ENCODE peak calls at places on chromosome 21, in nine cellular contexts. G is stomach, L is GM12891, X is suprapubic skin, M is upper lobe of left lung, F is Panc1, C is K562, O is prostate gland, Y is GM12892. B is an unnamed sample.

GRCh38 chr21:37769656-37770055 is 146.6 kb downstream of the KCNJ6 start:
- DNase-seq in M (no peak), G (no peak), F (no peak), C (no peak), X (no peak), O (no peak), Y (no peak), L (no peak), B (no peak)

GRCh38 chr21:36437745-36438128 is 42.2 kb downstream of the CLDN14 start:
- DNase-seq in X (no peak), O (no peak), L (no peak), F (no peak), M (no peak), Y (no peak), C (peak), G (peak), B (no peak)

GRCh38 chr21:24895885-24896734 is 711.2 kb downstream of the MRPL39 start:
- DNase-seq in F (no peak), Y (no peak), O (peak), X (no peak), C (peak), L (no peak), M (no peak), G (peak), B (no peak)

GRCh38 chr21:30580132-30580531 is 10.1 kb downstream of the KRTAP22-2 start:
- DNase-seq in C (no peak), F (no peak), Y (no peak), O (peak), G (no peak), X (no peak), M (no peak), L (no peak), B (no peak)

GRCh38 chr21:35254006-35254751 is 205.1 kb upstream of the RUNX1 start:
- DNase-seq in Y (no peak), O (peak), G (no peak), C (no peak), F (no peak), L (no peak), M (no peak), X (no peak), B (no peak)

GRCh38 chr21:40117236-40117635 is 250.0 kb downstream of the PCP4 start:
- DNase-seq in L (no peak), F (no peak), C (no peak), X (no peak), G (no peak), M (no peak), O (no peak), Y (no peak), B (no peak)

GRCh38 chr21:32800056-32800455 is 28.5 kb upstream of the PAXBP1 start:
- DNase-seq in F (no peak), L (no peak), M (no peak), O (no peak), X (no peak), Y (no peak), G (no peak), C (no peak), B (no peak)

GRCh38 chr21:26169611-26170470 is 729 bp downstream of the APP start:
- DNase-seq in F (no peak), X (peak), C (no peak), L (peak), Y (peak), O (peak), M (peak), G (peak), B (peak)

GRCh38 chr21:17083084-17083483 is 429.8 kb upstream of the CXADR start:
- DNase-seq in O (no peak), Y (no peak), L (no peak), F (no peak), G (no peak), X (no peak), C (no peak), M (no peak), B (no peak)

GRCh38 chr21:27275294-27275927 is 308.5 kb upstream of the ADAMTS5 start:
- DNase-seq in C (no peak), O (no peak), M (no peak), X (no peak), L (no peak), G (no peak), F (no peak), Y (no peak), B (no peak)

GRCh38 chr21:40793057-40793456 is 53.9 kb downstream of the DSCAM start:
- DNase-seq in O (no peak), M (no peak), G (no peak), C (no peak), L (no peak), Y (no peak), X (no peak), F (no peak), B (no peak)

GRCh38 chr21:25385912-25386474 is 221.3 kb downstream of the MRPL39 start:
- DNase-seq in L (no peak), Y (no peak), O (peak), X (no peak), F (peak), G (peak), M (no peak), C (peak), B (no peak)

GRCh38 chr21:35046880-35047229 is 2.2 kb downstream of the RUNX1 start:
- DNase-seq in G (no peak), F (no peak), Y (no peak), M (peak), X (no peak), O (no peak), L (no peak), C (no peak), B (no peak)

GRCh38 chr21:16468191-16468590 is 738.4 kb downstream of the USP25 start:
- DNase-seq in L (no peak), O (no peak), G (no peak), X (no peak), C (no peak), M (no peak), F (no peak), Y (no peak), B (no peak)

GRCh38 chr21:32940079-32941014 is 85.4 kb upstream of the OLIG2 start:
- DNase-seq in M (peak), G (peak), X (no peak), O (peak), F (peak), C (peak), Y (no peak), L (no peak), B (no peak)

GRCh38 chr21:25573409-25574206 is 33.7 kb downstream of the MRPL39 start:
- DNase-seq in M (no peak), C (peak), Y (no peak), O (no peak), G (no peak), X (no peak), L (no peak), F (peak), B (no peak)

DNA sequence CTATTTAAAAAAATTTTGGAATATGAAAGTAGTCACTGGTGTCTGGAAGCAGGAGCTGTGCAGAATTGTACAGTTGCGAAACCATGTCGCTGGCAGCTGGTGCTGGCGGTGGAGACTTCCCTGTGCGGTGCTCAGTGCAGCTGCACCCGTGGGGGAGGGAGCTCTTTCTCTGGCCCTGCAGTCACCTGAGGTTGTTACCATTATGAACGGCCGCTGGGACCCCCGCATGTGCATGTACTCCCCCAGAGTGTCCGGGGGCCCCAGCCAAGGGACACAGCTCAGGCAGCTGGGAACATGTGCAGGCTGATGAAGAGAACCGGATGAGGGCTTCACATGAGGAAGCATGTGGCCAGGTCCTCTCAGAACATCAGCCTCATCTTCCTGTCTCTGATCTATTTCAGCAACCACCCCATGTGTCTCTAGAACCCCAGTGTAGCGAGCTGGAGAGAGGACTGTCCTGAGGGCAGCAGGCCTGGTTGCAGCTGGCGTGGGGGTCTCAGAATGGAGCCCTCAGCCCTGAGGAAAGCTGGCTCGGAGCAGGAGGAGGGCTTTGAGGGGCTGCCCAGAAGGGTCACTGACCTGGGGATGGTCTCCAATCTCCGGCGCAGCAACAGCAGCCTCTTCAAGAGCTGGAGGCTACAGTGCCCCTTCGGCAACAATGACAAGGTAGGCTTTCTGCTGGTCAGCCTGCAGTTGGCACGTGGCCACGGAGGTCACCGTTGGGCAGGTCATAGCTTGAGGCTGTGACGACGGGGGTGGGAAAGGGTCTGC is at the start of gene TRPM2:
- DNase-seq in O (no peak), Y (no peak), F (no peak), L (peak), X (peak), C (no peak), M (peak), G (peak), B (no peak)
- TF ChIP-seq POLR2AphosphoS5 in O (no peak), Y (no peak), F (no peak), L (no peak), X (no peak), C (no peak), M (no peak), G (no peak), B (no peak)

GRCh38 chr21:41836166-41837015 is 42.8 kb downstream of the PRDM15 start:
- DNase-seq in G (no peak), L (no peak), O (no peak), F (no peak), M (no peak), C (no peak), Y (no peak), X (no peak), B (no peak)

GRCh38 chr21:41835711-41836154 is 43.4 kb downstream of the PRDM15 start:
- DNase-seq in C (peak), Y (no peak), X (no peak), O (no peak), L (no peak), G (no peak), F (no peak), M (no peak), B (no peak)

GRCh38 chr21:41837756-41838297 is 41.3 kb downstream of the PRDM15 start:
- DNase-seq in F (no peak), X (no peak), L (no peak), O (no peak), M (no peak), Y (no peak), C (no peak), G (no peak), B (no peak)

GRCh38 chr21:41840880-41841279 is 38.3 kb downstream of the PRDM15 start:
- DNase-seq in M (no peak), X (no peak), F (no peak), Y (no peak), G (no peak), O (no peak), C (no peak), L (no peak), B (no peak)

GRCh38 chr21:41839387-41840000 is 39.6 kb downstream of the PRDM15 start:
- DNase-seq in Y (no peak), F (no peak), X (no peak), G (no peak), M (no peak), C (no peak), L (no peak), O (no peak), B (no peak)
- TF ChIP-seq POLR2AphosphoS5 in Y (no peak), F (no peak), X (no peak), G (no peak), M (no peak), C (no peak), L (no peak), O (no peak), B (no peak)

DNA sequence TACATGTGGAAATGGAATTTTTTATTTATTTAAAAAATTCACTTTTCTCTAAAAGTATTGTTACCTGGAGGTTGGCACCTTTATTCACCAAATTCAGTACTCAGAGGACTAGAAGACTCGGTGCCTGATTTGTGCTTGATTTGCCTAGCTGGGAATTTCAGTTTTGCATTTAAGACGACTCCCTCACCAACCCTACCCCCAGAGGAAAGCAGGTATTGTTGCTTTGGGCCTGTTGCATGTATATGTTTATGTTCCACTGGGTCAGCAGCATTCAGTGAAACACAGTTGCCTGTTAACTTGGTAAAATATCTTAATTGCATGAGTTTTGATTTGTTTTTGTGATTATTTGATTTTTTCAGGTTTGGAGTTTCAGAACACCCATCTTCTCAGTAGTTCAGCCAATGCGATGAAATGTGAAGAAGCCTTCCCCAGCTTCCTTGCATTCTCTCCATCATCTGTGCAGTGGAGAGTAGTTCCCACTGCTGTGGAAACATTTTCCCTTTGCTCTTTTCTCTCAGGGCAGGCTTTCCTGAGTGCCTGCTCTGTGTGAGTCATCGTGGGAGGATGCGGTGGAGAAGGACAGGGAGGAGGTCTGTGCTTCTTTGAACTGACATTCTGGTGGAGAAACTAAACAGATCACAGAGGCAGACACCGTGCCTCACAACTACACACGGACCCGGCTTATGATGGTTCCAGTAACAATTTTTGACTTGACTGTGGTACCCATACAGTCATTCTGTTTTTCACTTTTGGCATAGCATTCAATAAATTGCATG is 6.4 kb downstream of the ADARB1 start:
- DNase-seq in C (no peak), M (no peak), G (no peak), Y (no peak), O (no peak), F (no peak), X (no peak), L (no peak), B (no peak)
- TF ChIP-seq POLR2AphosphoS5 in C (no peak), M (no peak), G (peak), Y (no peak), O (no peak), F (no peak), X (no peak), L (no peak), B (no peak)

GRCh38 chr21:44301093-44301492 is 1.2 kb downstream of the PFKL start:
- DNase-seq in O (no peak), Y (no peak), G (no peak), M (no peak), F (no peak), X (no peak), L (no peak), C (no peak), B (no peak)

GRCh38 chr21:44300262-44300959 is 558 bp downstream of the PFKL start:
- DNase-seq in M (peak), G (peak), X (peak), C (peak), L (peak), Y (peak), O (peak), F (no peak), B (peak)

GRCh38 chr21:44299085-44299457 is 782 bp upstream of the PFKL start:
- DNase-seq in G (no peak), F (no peak), Y (no peak), X (no peak), L (no peak), O (no peak), M (no peak), C (no peak), B (no peak)

GRCh38 chr21:44298301-44298700 is 1.6 kb upstream of the PFKL start:
- DNase-seq in L (no peak), X (no peak), Y (no peak), F (no peak), O (no peak), C (peak), M (no peak), G (no peak), B (no peak)

DNA sequence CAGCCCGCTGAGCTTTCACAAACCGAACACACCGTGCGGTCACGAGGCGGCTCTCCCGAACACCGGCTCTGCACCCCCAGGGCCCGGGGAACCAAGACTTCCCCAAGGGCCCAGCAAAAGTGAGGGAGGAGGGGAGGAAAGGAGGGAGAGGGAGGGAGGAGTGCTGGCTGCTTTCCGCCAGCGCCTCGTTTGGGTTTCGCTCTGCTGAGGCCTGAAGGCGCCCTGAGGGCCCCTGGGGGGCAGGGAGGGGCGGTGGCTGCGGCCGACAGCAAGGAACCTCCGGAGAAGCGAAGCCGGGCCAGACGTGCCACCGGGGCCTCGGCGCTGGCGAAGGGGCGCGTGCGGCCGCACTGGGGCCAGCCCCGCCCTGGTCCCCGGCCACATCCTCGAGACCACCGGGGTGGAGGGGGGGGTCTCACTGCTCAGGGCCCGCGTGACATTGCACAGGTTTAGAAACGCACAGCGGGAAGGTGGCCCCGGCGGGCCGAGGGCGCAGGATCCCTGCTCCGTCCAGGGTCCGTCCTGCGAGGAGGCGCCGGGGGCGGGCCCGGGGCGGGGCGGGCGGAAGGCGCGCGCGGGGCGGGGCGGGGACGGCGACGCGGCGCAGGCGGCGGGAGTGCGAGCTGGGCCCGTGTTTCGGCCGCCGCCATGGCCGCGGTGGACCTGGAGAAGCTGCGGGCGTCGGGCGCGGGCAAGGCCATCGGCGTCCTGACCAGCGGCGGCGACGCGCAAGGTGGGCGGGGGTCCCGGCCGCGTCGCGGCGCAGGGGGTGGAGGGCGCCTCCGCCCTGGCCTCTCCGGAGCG is at the start of gene PFKL:
- DNase-seq in O (peak), G (peak), M (peak), L (peak), X (no peak), F (no peak), Y (peak), C (peak), B (peak)
- TF ChIP-seq POLR2AphosphoS5 in O (no peak), G (peak), M (peak), L (peak), X (no peak), F (peak), Y (no peak), C (no peak), B (peak)

DNA sequence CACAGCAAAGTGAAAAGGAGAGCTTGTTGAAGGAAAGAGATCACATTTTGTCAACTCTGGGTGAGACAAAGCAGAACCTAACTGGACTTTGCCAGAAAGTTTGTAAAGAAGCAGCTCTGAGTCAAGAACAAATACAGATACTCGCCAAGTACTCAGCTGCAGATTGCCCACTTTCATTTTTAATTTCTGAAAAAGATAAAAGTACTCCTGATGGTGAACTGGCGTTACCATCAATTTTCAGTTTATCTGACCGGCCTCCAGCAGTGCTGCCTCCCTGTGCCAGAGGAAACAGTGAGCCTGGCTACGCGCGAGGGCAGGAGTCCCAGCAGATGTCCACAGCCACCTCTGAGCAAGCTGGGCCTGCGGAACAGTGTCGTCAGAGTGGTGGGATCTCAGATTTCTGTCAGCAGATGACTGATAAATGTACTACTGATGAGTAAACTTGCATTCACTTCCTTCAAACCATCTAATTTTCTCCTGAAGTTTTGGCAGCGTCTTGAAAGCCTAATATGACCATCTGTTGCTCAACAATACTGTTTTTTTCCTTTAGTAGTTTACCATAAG is 43.8 kb downstream of the BACH1 start:
- DNase-seq in O (no peak), C (no peak), X (peak), M (peak), G (no peak), F (no peak), L (no peak), Y (no peak), B (no peak)
- TF ChIP-seq POLR2AphosphoS5 in O (no peak), C (no peak), X (no peak), M (peak), G (no peak), F (no peak), L (no peak), Y (no peak), B (peak)

GRCh38 chr21:38777015-38777414 is 28.7 kb upstream of the ETS2 start:
- DNase-seq in O (no peak), C (no peak), G (no peak), M (no peak), X (no peak), Y (no peak), L (no peak), F (no peak), B (no peak)
- TF ChIP-seq POLR2AphosphoS5 in O (no peak), C (no peak), G (no peak), M (no peak), X (no peak), Y (no peak), L (no peak), F (no peak), B (no peak)

B was measured in breast epithelium.